ENCODE peak calls at places on chromosomes 16 and 17, in ten cellular contexts. One of them, this sample, is unnamed.

GRCh38 chr16:19114359-19115147 is 789 bp downstream of the ITPRIPL2 start:
- DNase-seq in GM23338: peak
- DNase-seq in cardiac muscle cell: peak
- DNase-seq in WERI-Rb-1: no peak
- DNase-seq in lower lobe of right lung: peak
- DNase-seq in lung: peak
- DNase-seq in CD8-positive, alpha-beta T cell: no peak
- DNase-seq in left lung: peak
- DNase-seq in thyroid gland: peak
- DNase-seq in mammary epithelial cell: peak
- DNase-seq in this sample: no peak

GRCh38 chr17:27226611-27227234 is 67.2 kb upstream of the WSB1 start:
- DNase-seq in lung: no peak
- DNase-seq in CD8-positive, alpha-beta T cell: no peak
- DNase-seq in mammary epithelial cell: peak
- DNase-seq in WERI-Rb-1: no peak
- DNase-seq in lower lobe of right lung: no peak
- DNase-seq in left lung: no peak
- DNase-seq in cardiac muscle cell: peak
- DNase-seq in thyroid gland: no peak
- DNase-seq in GM23338: no peak
- DNase-seq in this sample: no peak

GRCh38 chr16:46607529-46607928 is 13.7 kb downstream of the SHCBP1 start:
- DNase-seq in WERI-Rb-1: no peak
- DNase-seq in lung: no peak
- DNase-seq in GM23338: peak
- DNase-seq in left lung: no peak
- DNase-seq in CD8-positive, alpha-beta T cell: no peak
- DNase-seq in thyroid gland: no peak
- DNase-seq in mammary epithelial cell: peak
- DNase-seq in lower lobe of right lung: no peak
- DNase-seq in cardiac muscle cell: peak
- DNase-seq in this sample: no peak

GRCh38 chr16:68749424-68749823 is 12.3 kb downstream of the CDH1 start:
- DNase-seq in mammary epithelial cell: no peak
- DNase-seq in GM23338: peak
- DNase-seq in cardiac muscle cell: no peak
- DNase-seq in left lung: no peak
- DNase-seq in lower lobe of right lung: no peak
- DNase-seq in thyroid gland: no peak
- DNase-seq in lung: no peak
- DNase-seq in CD8-positive, alpha-beta T cell: no peak
- DNase-seq in WERI-Rb-1: no peak
- DNase-seq in this sample: no peak

GRCh38 chr16:1311738-1312458 is 2.5 kb downstream of the UBE2I start:
- DNase-seq in cardiac muscle cell: peak
- DNase-seq in mammary epithelial cell: no peak
- DNase-seq in GM23338: no peak
- DNase-seq in WERI-Rb-1: no peak
- DNase-seq in left lung: no peak
- DNase-seq in lower lobe of right lung: no peak
- DNase-seq in lung: no peak
- DNase-seq in CD8-positive, alpha-beta T cell: no peak
- DNase-seq in thyroid gland: no peak
- DNase-seq in this sample: no peak

GRCh38 chr17:43427362-43428043 is 28.7 kb downstream of the ARL4D start:
- DNase-seq in left lung: no peak
- DNase-seq in thyroid gland: peak
- DNase-seq in cardiac muscle cell: no peak
- DNase-seq in lower lobe of right lung: no peak
- DNase-seq in GM23338: no peak
- DNase-seq in lung: no peak
- DNase-seq in mammary epithelial cell: no peak
- DNase-seq in WERI-Rb-1: no peak
- DNase-seq in CD8-positive, alpha-beta T cell: no peak
- DNase-seq in this sample: no peak

GRCh38 chr17:52378860-52379259 is 220.3 kb upstream of the CA10 start:
- DNase-seq in WERI-Rb-1: no peak
- DNase-seq in thyroid gland: no peak
- DNase-seq in left lung: no peak
- DNase-seq in lower lobe of right lung: no peak
- DNase-seq in GM23338: no peak
- DNase-seq in cardiac muscle cell: no peak
- DNase-seq in mammary epithelial cell: no peak
- DNase-seq in CD8-positive, alpha-beta T cell: no peak
- DNase-seq in lung: no peak
- DNase-seq in this sample: no peak

GRCh38 chr17:80822021-80822699 is 169.5 kb upstream of the CHMP6 start:
- DNase-seq in thyroid gland: no peak
- DNase-seq in cardiac muscle cell: no peak
- DNase-seq in CD8-positive, alpha-beta T cell: no peak
- DNase-seq in lung: no peak
- DNase-seq in GM23338: no peak
- DNase-seq in mammary epithelial cell: no peak
- DNase-seq in left lung: peak
- DNase-seq in WERI-Rb-1: no peak
- DNase-seq in lower lobe of right lung: peak
- DNase-seq in this sample: no peak

GRCh38 chr17:40024901-40025300 is 9.7 kb downstream of the CSF3 start:
- DNase-seq in WERI-Rb-1: no peak
- DNase-seq in thyroid gland: no peak
- DNase-seq in CD8-positive, alpha-beta T cell: no peak
- DNase-seq in left lung: no peak
- DNase-seq in lung: no peak
- DNase-seq in GM23338: no peak
- DNase-seq in mammary epithelial cell: peak
- DNase-seq in lower lobe of right lung: no peak
- DNase-seq in cardiac muscle cell: no peak
- DNase-seq in this sample: no peak

GRCh38 chr16:48918520-48919258 is 308.7 kb upstream of the N4BP1 start:
- DNase-seq in cardiac muscle cell: no peak
- DNase-seq in CD8-positive, alpha-beta T cell: no peak
- DNase-seq in lower lobe of right lung: no peak
- DNase-seq in thyroid gland: no peak
- DNase-seq in lung: no peak
- DNase-seq in left lung: no peak
- DNase-seq in WERI-Rb-1: no peak
- DNase-seq in mammary epithelial cell: peak
- DNase-seq in GM23338: peak
- DNase-seq in this sample: no peak

GRCh38 chr17:37701424-37702020 is 43.3 kb downstream of the HNF1B start:
- DNase-seq in lower lobe of right lung: no peak
- DNase-seq in lung: peak
- DNase-seq in left lung: no peak
- DNase-seq in WERI-Rb-1: peak
- DNase-seq in cardiac muscle cell: peak
- DNase-seq in GM23338: peak
- DNase-seq in mammary epithelial cell: no peak
- DNase-seq in CD8-positive, alpha-beta T cell: no peak
- DNase-seq in thyroid gland: no peak
- DNase-seq in this sample: no peak

GRCh38 chr16:85165781-85166180 is 53.5 kb upstream of the CIBAR2 start:
- DNase-seq in lung: no peak
- DNase-seq in CD8-positive, alpha-beta T cell: no peak
- DNase-seq in mammary epithelial cell: no peak
- DNase-seq in WERI-Rb-1: no peak
- DNase-seq in cardiac muscle cell: no peak
- DNase-seq in lower lobe of right lung: no peak
- DNase-seq in left lung: no peak
- DNase-seq in thyroid gland: no peak
- DNase-seq in GM23338: no peak
- DNase-seq in this sample: no peak

GRCh38 chr16:55655709-55656694 is at the start of gene SLC6A2:
- DNase-seq in left lung: peak
- DNase-seq in lung: no peak
- DNase-seq in GM23338: peak
- DNase-seq in cardiac muscle cell: no peak
- DNase-seq in WERI-Rb-1: peak
- DNase-seq in mammary epithelial cell: peak
- DNase-seq in CD8-positive, alpha-beta T cell: no peak
- DNase-seq in thyroid gland: no peak
- DNase-seq in lower lobe of right lung: no peak
- DNase-seq in this sample: no peak

GRCh38 chr16:80583466-80583865 is 42.7 kb downstream of the DYNLRB2 start:
- DNase-seq in lung: no peak
- DNase-seq in mammary epithelial cell: peak
- DNase-seq in cardiac muscle cell: peak
- DNase-seq in GM23338: no peak
- DNase-seq in thyroid gland: no peak
- DNase-seq in lower lobe of right lung: no peak
- DNase-seq in left lung: no peak
- DNase-seq in WERI-Rb-1: no peak
- DNase-seq in CD8-positive, alpha-beta T cell: no peak
- DNase-seq in this sample: no peak

GRCh38 chr16:57134982-57135381 is 42.6 kb downstream of the CPNE2 start:
- DNase-seq in CD8-positive, alpha-beta T cell: peak
- DNase-seq in lung: no peak
- DNase-seq in cardiac muscle cell: no peak
- DNase-seq in mammary epithelial cell: no peak
- DNase-seq in thyroid gland: no peak
- DNase-seq in GM23338: no peak
- DNase-seq in left lung: peak
- DNase-seq in lower lobe of right lung: no peak
- DNase-seq in WERI-Rb-1: peak
- DNase-seq in this sample: no peak

GRCh38 chr16:56866955-56867830 is 2.2 kb downstream of the SLC12A3 start:
- DNase-seq in GM23338: peak
- DNase-seq in mammary epithelial cell: peak
- DNase-seq in WERI-Rb-1: peak
- DNase-seq in CD8-positive, alpha-beta T cell: peak
- DNase-seq in lower lobe of right lung: no peak
- DNase-seq in left lung: no peak
- DNase-seq in thyroid gland: peak
- DNase-seq in cardiac muscle cell: peak
- DNase-seq in lung: no peak
- DNase-seq in this sample: peak

GRCh38 chr17:77375917-77376651 is 235.3 kb downstream of the SEC14L1 start:
- DNase-seq in mammary epithelial cell: peak
- DNase-seq in lung: no peak
- DNase-seq in GM23338: no peak
- DNase-seq in CD8-positive, alpha-beta T cell: peak
- DNase-seq in thyroid gland: no peak
- DNase-seq in cardiac muscle cell: peak
- DNase-seq in lower lobe of right lung: no peak
- DNase-seq in left lung: no peak
- DNase-seq in WERI-Rb-1: peak
- DNase-seq in this sample: peak

GRCh38 chr17:73092518-73093135 is at the start of gene SLC39A11:
- DNase-seq in lower lobe of right lung: peak
- DNase-seq in GM23338: peak
- DNase-seq in left lung: peak
- DNase-seq in CD8-positive, alpha-beta T cell: peak
- DNase-seq in mammary epithelial cell: peak
- DNase-seq in lung: peak
- DNase-seq in thyroid gland: peak
- DNase-seq in cardiac muscle cell: peak
- DNase-seq in WERI-Rb-1: peak
- DNase-seq in this sample: peak
- H3K27ac ChIP-seq in lower lobe of right lung: peak
- H3K27ac ChIP-seq in GM23338: no peak
- H3K27ac ChIP-seq in left lung: no peak
- H3K27ac ChIP-seq in CD8-positive, alpha-beta T cell: peak
- H3K27ac ChIP-seq in mammary epithelial cell: no peak
- H3K27ac ChIP-seq in lung: peak
- H3K27ac ChIP-seq in thyroid gland: peak
- H3K27ac ChIP-seq in cardiac muscle cell: no peak
- H3K27ac ChIP-seq in WERI-Rb-1: peak
- H3K27ac ChIP-seq in this sample: no peak

DNA sequence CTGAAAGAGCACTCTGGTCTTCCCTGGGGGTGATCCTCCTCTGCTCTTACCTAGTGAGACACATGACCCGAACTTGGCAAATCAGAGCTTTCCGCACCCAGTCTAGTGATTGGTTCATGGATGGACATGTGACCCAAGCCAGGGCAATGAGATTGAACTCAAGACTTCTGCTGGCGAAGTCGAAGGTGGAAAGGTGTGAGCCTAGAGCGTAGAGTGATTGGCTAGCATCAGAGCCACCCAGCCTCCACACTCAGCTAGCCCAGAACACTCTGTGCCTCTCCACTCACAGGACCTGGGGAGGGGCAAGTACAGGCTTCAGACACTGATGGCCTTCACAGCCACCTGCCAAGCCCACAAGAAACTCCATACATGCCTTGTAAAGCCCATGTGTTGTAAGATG is 17.6 kb downstream of the ATPAF2 start:
- DNase-seq in mammary epithelial cell: no peak
- DNase-seq in CD8-positive, alpha-beta T cell: no peak
- DNase-seq in lung: no peak
- DNase-seq in lower lobe of right lung: no peak
- DNase-seq in GM23338: no peak
- DNase-seq in left lung: no peak
- DNase-seq in thyroid gland: no peak
- DNase-seq in cardiac muscle cell: no peak
- DNase-seq in WERI-Rb-1: no peak
- DNase-seq in this sample: no peak
- H3K27ac ChIP-seq in mammary epithelial cell: no peak
- H3K27ac ChIP-seq in CD8-positive, alpha-beta T cell: no peak
- H3K27ac ChIP-seq in lung: no peak
- H3K27ac ChIP-seq in lower lobe of right lung: no peak
- H3K27ac ChIP-seq in GM23338: no peak
- H3K27ac ChIP-seq in left lung: no peak
- H3K27ac ChIP-seq in thyroid gland: no peak
- H3K27ac ChIP-seq in cardiac muscle cell: no peak
- H3K27ac ChIP-seq in WERI-Rb-1: no peak
- H3K27ac ChIP-seq in this sample: no peak

DNA sequence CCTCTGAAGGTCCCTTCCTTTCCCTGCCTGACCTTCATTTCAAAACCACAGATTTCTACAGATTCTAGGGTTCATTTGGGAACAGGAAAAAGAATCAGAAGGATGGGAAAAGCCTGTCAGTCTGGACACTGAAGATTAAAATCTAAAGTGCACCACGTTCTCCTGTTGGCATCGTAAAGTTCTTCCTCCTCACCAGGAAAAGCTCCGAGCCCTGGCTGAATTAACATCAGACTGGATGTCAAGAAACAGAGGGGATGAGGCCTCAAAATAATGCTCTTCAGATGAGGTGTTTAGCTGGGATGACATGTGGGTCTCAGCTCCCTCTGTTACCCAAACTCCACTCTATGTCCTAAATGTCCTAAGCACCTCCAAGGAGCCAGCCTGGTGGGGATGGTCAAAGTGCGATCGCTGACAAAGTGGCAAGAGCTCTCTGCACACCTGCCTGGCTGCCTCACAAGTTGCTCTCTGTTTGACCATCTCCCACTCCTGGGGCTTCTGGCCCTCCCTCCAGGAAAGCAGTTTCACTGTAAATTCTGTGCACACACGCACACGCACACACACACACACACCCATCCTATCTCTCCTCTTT is 1.9 kb downstream of the PITPNA start:
- DNase-seq in lower lobe of right lung: no peak
- DNase-seq in cardiac muscle cell: no peak
- DNase-seq in left lung: peak
- DNase-seq in WERI-Rb-1: no peak
- DNase-seq in GM23338: no peak
- DNase-seq in lung: no peak
- DNase-seq in mammary epithelial cell: no peak
- DNase-seq in thyroid gland: no peak
- DNase-seq in CD8-positive, alpha-beta T cell: no peak
- DNase-seq in this sample: no peak
- H3K27ac ChIP-seq in lower lobe of right lung: peak
- H3K27ac ChIP-seq in cardiac muscle cell: peak
- H3K27ac ChIP-seq in left lung: no peak
- H3K27ac ChIP-seq in WERI-Rb-1: no peak
- H3K27ac ChIP-seq in GM23338: no peak
- H3K27ac ChIP-seq in lung: peak
- H3K27ac ChIP-seq in mammary epithelial cell: no peak
- H3K27ac ChIP-seq in thyroid gland: no peak
- H3K27ac ChIP-seq in CD8-positive, alpha-beta T cell: no peak
- H3K27ac ChIP-seq in this sample: no peak

GRCh38 chr16:52573365-52574104 is 26.6 kb upstream of the TOX3 start:
- DNase-seq in cardiac muscle cell: no peak
- DNase-seq in left lung: no peak
- DNase-seq in CD8-positive, alpha-beta T cell: no peak
- DNase-seq in mammary epithelial cell: no peak
- DNase-seq in GM23338: no peak
- DNase-seq in WERI-Rb-1: no peak
- DNase-seq in lower lobe of right lung: no peak
- DNase-seq in thyroid gland: no peak
- DNase-seq in lung: no peak
- DNase-seq in this sample: no peak
- H3K27ac ChIP-seq in cardiac muscle cell: no peak
- H3K27ac ChIP-seq in left lung: no peak
- H3K27ac ChIP-seq in CD8-positive, alpha-beta T cell: no peak
- H3K27ac ChIP-seq in mammary epithelial cell: no peak
- H3K27ac ChIP-seq in GM23338: no peak
- H3K27ac ChIP-seq in WERI-Rb-1: no peak
- H3K27ac ChIP-seq in lower lobe of right lung: no peak
- H3K27ac ChIP-seq in thyroid gland: no peak
- H3K27ac ChIP-seq in lung: peak
- H3K27ac ChIP-seq in this sample: no peak

This sample was measured in SJCRH30.